ENCODE peak calls at places on chromosomes 7 and 10, in seven cellular contexts. Z, P, I, Q, G, X and D are unnamed samples.
A peak's percentile ranks its signal among the peaks of the same experiment; 100 is the strongest.

GRCh38 chr10:49745756-49746155 is 16.4 kb downstream of the OGDHL start:
- DNase-seq in P (no peak), I (no peak), Q (no peak), X (no peak), G (no peak), Z (no peak), D (no peak)

GRCh38 chr7:114652041-114652440 is 237.4 kb downstream of the FOXP2 start:
- DNase-seq in Q (no peak), Z (no peak), I (no peak), P (no peak), X (no peak), G (no peak), D (no peak)

GRCh38 chr7:45874408-45875131 is 1.7 kb upstream of the CCDC201 start:
- DNase-seq in Z (no peak), G (peak; percentile 69), X (no peak), P (no peak), I (no peak), Q (no peak), D (no peak)

GRCh38 chr10:129772472-129773358 is 191.4 kb downstream of the EBF3 start:
- DNase-seq in P (peak; percentile 2), Q (peak; percentile 5), G (no peak), Z (no peak), X (no peak), I (no peak), D (no peak)

GRCh38 chr10:60853107-60853506 is 74.8 kb downstream of the CDK1 start:
- DNase-seq in Q (no peak), Z (no peak), G (no peak), X (no peak), P (no peak), I (no peak), D (no peak)

GRCh38 chr10:63429280-63429679 is 36.5 kb downstream of the JMJD1C start:
- DNase-seq in I (no peak), P (no peak), X (no peak), G (peak; percentile 91), Q (no peak), Z (no peak), D (no peak)

GRCh38 chr10:13001041-13001886 is at the start of gene CCDC3:
- DNase-seq in I (no peak), Q (no peak), G (no peak), P (peak; percentile 61), X (no peak), Z (peak; percentile 11), D (peak; percentile 68)

GRCh38 chr10:66591865-66592264 is 334.0 kb upstream of the LRRTM3 start:
- DNase-seq in Q (no peak), I (no peak), Z (no peak), P (no peak), X (no peak), G (peak; percentile 0), D (no peak)

GRCh38 chr10:3100856-3101640 is 33.7 kb downstream of the PFKP start:
- DNase-seq in Q (no peak), X (no peak), I (no peak), P (no peak), G (no peak), Z (no peak), D (no peak)

GRCh38 chr10:129466703-129467345 is at the start of gene MGMT:
- DNase-seq in Q (peak; percentile 94), I (peak; percentile 95), Z (peak; percentile 96), X (peak; percentile 15), G (peak; percentile 76), P (peak; percentile 97), D (peak; percentile 98)

GRCh38 chr7:82534687-82535086 is 91.1 kb upstream of the CACNA2D1 start:
- DNase-seq in I (no peak), G (peak; percentile 80), X (peak; percentile 10), P (no peak), Z (no peak), Q (peak; percentile 60), D (no peak)

GRCh38 chr10:119595134-119595714 is 1.5 kb downstream of the TIAL1 start:
- DNase-seq in Q (no peak), P (no peak), Z (no peak), I (no peak), X (no peak), G (peak; percentile 56), D (no peak)

GRCh38 chr10:8054498-8055407 is at the start of gene GATA3:
- DNase-seq in Q (peak; percentile 72), X (no peak), G (no peak), I (no peak), Z (no peak), P (peak; percentile 71), D (peak; percentile 78)

GRCh38 chr7:128867842-128868623 is 5.4 kb downstream of the ATP6V1F start:
- DNase-seq in I (no peak), Z (peak; percentile 88), X (no peak), G (no peak), P (no peak), Q (no peak), D (no peak)

GRCh38 chr7:95723583-95724180 is 48.7 kb upstream of the DYNC1I1 start:
- DNase-seq in P (peak; percentile 60), I (no peak), Z (peak; percentile 67), G (peak; percentile 56), X (peak; percentile 51), Q (peak; percentile 56), D (peak; percentile 44)

GRCh38 chr7:33550363-33550762 is 355.0 kb upstream of the BMPER start:
- DNase-seq in G (peak; percentile 7), Z (no peak), X (no peak), Q (no peak), I (no peak), P (no peak), D (no peak)

GRCh38 chr10:6844251-6844650 is 264.2 kb upstream of the PRKCQ start:
- DNase-seq in Z (no peak), G (no peak), P (no peak), I (no peak), X (no peak), Q (no peak), D (no peak)

GRCh38 chr10:31383810-31384588 is 65.0 kb downstream of the ZEB1 start:
- DNase-seq in P (no peak), X (no peak), Q (no peak), G (no peak), I (no peak), Z (no peak), D (no peak)

GRCh38 chr10:130429809-130430208 is 293.6 kb downstream of the GLRX3 start:
- DNase-seq in X (no peak), P (no peak), I (peak; percentile 19), Q (no peak), Z (no peak), G (no peak), D (no peak)

GRCh38 chr7:67663644-67664043 is 667.0 kb downstream of the TYW1 start:
- DNase-seq in X (no peak), P (no peak), I (no peak), Z (no peak), Q (no peak), G (no peak), D (no peak)

GRCh38 chr7:94190599-94191061 is 186.5 kb upstream of the BET1 start:
- DNase-seq in I (peak; percentile 29), X (peak; percentile 13), P (no peak), Z (no peak), G (peak; percentile 98), Q (peak; percentile 40), D (no peak)

GRCh38 chr10:79179404-79180309 is 110.9 kb downstream of the ZMIZ1 start:
- DNase-seq in G (no peak), Q (no peak), I (no peak), X (no peak), Z (peak; percentile 64), P (peak; percentile 56), D (peak; percentile 61)
- TF ChIP-seq CTCF in G (no peak), Q (no peak), I (no peak), X (no peak), Z (no peak), P (no peak), D (no peak)

GRCh38 chr7:138097064-138097741 is 20.9 kb downstream of the AKR1D1 start:
- DNase-seq in G (peak; percentile 7), Q (peak; percentile 42), P (peak; percentile 21), Z (peak; percentile 44), X (peak; percentile 41), I (no peak), D (peak; percentile 4)
- TF ChIP-seq CTCF in G (peak; percentile 13), Q (peak; percentile 38), P (no peak), Z (peak; percentile 41), X (peak; percentile 57), I (no peak), D (no peak)

GRCh38 chr10:15416034-15416433 is 44.9 kb upstream of the FAM171A1 start:
- DNase-seq in P (no peak), Z (no peak), I (no peak), X (no peak), G (no peak), Q (no peak), D (no peak)

GRCh38 chr10:15420858-15421257 is 49.8 kb upstream of the FAM171A1 start:
- DNase-seq in G (no peak), Q (no peak), Z (no peak), X (no peak), P (no peak), I (no peak), D (no peak)

DNA sequence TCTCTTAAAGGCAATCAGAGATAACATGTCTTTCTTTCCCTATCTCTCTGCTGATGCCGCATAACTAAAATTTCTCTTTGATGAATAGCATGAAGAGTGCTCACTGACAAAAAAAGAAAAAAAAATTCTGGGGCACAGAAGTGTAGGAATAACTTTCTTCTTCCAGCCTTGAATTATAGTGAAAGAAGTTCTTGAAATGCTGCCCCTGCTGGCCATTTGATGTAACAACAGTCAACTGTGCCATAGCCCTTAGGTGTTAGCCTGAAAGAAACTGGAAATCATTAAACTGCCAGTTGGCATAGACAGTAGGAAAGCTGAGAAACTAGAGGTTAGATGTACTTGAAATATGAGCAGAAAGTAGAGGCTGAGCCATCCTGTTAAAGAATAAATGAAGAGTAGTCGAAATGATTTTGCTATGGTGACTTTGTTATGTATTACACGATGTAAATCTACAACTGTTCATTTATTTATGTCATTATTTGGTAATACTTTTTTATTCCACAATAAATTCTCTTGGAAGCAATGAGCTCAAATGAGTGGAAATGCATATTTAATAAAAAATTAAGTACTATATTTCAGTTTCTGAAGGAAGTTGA is 48.3 kb upstream of the FAM171A1 start:
- DNase-seq in P (peak; percentile 45), G (peak; percentile 45), X (peak; percentile 48), Q (no peak), I (no peak), Z (peak; percentile 27), D (peak; percentile 53)
- TF ChIP-seq CTCF in P (peak; percentile 61), G (peak; percentile 77), X (peak; percentile 90), Q (peak; percentile 64), I (peak; percentile 39), Z (peak; percentile 30), D (peak; percentile 82)

DNA sequence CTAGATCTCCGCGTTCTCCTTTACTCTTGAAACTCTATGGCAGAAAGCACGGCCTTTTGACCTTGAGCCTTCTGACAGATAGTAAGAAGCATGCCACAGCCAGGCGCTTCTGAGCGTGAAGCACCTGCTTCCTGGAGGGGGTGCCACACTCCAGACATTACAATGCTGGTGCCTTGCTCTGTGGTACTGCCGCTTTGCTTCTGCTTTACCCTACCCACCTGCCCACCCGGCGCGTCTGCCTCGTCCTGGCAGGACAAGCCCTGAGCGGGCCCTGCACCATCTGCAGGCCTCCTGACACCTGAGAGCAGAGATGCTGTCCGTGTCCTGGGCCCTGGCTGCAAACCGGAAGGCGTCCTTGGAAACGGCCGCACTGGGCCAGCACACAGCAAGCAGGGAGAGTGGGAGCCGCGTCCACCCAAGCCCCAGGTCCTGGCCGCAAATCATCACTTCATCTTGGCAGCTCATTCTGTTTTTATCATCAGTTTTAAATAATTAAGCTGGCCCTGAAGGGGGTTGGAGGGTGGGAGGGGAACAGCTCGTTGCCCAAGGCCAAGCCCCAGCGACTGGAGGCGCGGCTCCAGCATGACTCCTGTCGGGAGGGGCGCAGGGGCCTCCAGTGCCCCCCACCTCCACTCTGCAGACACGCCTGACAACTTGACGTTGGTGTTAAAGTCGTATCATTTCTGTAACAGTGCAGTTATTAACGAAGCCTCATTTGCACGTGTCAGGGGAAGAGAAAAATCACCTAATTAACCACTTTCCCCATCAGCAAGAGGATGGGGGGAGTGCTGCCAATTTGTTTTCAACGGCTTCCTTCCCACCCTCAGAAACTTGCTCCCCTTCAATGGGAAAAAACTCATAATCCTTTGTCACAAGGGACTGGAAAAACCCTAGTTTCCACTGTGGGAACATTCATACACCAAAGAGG is 132.2 kb downstream of the MAD1L1 start:
- DNase-seq in Q (peak; percentile 31), P (no peak), G (no peak), Z (no peak), X (no peak), I (no peak), D (no peak)
- TF ChIP-seq CTCF in Q (no peak), P (no peak), G (no peak), Z (peak; percentile 7), X (no peak), I (no peak), D (no peak)